ENCODE peak calls at places on chromosomes 12 and 14, in eight cellular contexts. W is CD8-positive, alpha-beta memory T cell; Z is HAP-1; S is foreskin keratinocyte; K is CD8-positive, alpha-beta T cell; T is cardiac muscle cell; D is ovary; X is naive thymus-derived CD4-positive, alpha-beta T cell. A is an unnamed sample.

GRCh38 chr12:5967645-5968415 is 22.8 kb upstream of the ANO2 start:
- DNase-seq in T (no peak), D (no peak), W (no peak), Z (no peak), K (no peak), S (no peak), X (no peak), A (no peak)

GRCh38 chr14:90533591-90534021 is 136.8 kb downstream of the CALM1 start:
- DNase-seq in T (no peak), D (no peak), W (no peak), S (no peak), X (no peak), K (no peak), Z (no peak), A (no peak)

GRCh38 chr12:94525951-94526350 is 66.3 kb upstream of the CEP83 start:
- DNase-seq in S (no peak), D (no peak), T (no peak), Z (no peak), W (no peak), K (no peak), X (no peak), A (no peak)

GRCh38 chr12:103727638-103728037 is 113.4 kb downstream of the NT5DC3 start:
- DNase-seq in D (no peak), S (no peak), X (no peak), W (no peak), Z (no peak), K (no peak), T (no peak), A (no peak)

GRCh38 chr12:50057000-50057841 is at the start of gene ASIC1:
- DNase-seq in T (peak; percentile 83), D (peak; percentile 79), K (peak; percentile 60), Z (peak; percentile 87), X (peak; percentile 72), S (peak; percentile 45), W (peak; percentile 35), A (peak; percentile 43)

GRCh38 chr14:64238049-64238448 is 56.1 kb downstream of the ESR2 start:
- DNase-seq in Z (no peak), K (no peak), S (no peak), X (no peak), W (no peak), D (no peak), T (no peak), A (no peak)

GRCh38 chr12:3771853-3772252 is 18.9 kb upstream of the CRACR2A start:
- DNase-seq in Z (no peak), X (no peak), S (no peak), T (no peak), W (no peak), D (no peak), K (no peak), A (no peak)

GRCh38 chr12:117111386-117112267 is 12.4 kb upstream of the TESC start:
- DNase-seq in Z (no peak), D (no peak), S (no peak), W (no peak), K (no peak), X (no peak), T (no peak), A (no peak)

GRCh38 chr12:48027183-48028002 is 23.1 kb upstream of the COL2A1 start:
- DNase-seq in D (no peak), S (no peak), X (no peak), W (no peak), Z (no peak), T (no peak), K (no peak), A (peak; percentile 62)

GRCh38 chr12:113727651-113728061 is 238.5 kb downstream of the RBM19 start:
- DNase-seq in X (no peak), W (no peak), T (no peak), S (peak; percentile 7), K (no peak), Z (no peak), D (no peak), A (no peak)

GRCh38 chr14:60249321-60250251 is 565 bp downstream of the PPM1A start:
- DNase-seq in X (peak; percentile 74), Z (peak; percentile 86), K (peak; percentile 58), D (peak; percentile 66), S (no peak), W (peak; percentile 45), T (peak; percentile 92), A (peak; percentile 76)

GRCh38 chr12:14958361-14959125 is 2.9 kb downstream of the ARHGDIB start:
- DNase-seq in T (no peak), K (peak; percentile 22), Z (no peak), X (no peak), D (no peak), W (peak; percentile 50), S (no peak), A (no peak)

GRCh38 chr12:127260531-127260930 is 1006.4 kb upstream of the TMEM132C start:
- DNase-seq in D (no peak), T (no peak), X (no peak), Z (no peak), S (no peak), W (no peak), K (no peak), A (no peak)

GRCh38 chr14:78152246-78153068 is 17.7 kb upstream of the NRXN3 start:
- DNase-seq in S (peak; percentile 40), X (no peak), W (no peak), D (no peak), Z (no peak), T (no peak), K (no peak), A (no peak)

GRCh38 chr12:40745386-40745785 is 53.1 kb downstream of the CNTN1 start:
- DNase-seq in T (no peak), Z (no peak), W (no peak), S (peak; percentile 15), D (no peak), K (no peak), X (no peak), A (no peak)

GRCh38 chr12:32488132-32488531 is 88.8 kb downstream of the FGD4 start:
- DNase-seq in W (no peak), T (no peak), X (no peak), Z (no peak), D (no peak), S (no peak), K (no peak), A (no peak)

GRCh38 chr12:57341275-57341990 is 89.4 kb downstream of the R3HDM2 start:
- DNase-seq in Z (no peak), D (peak; percentile 43), K (no peak), X (no peak), T (peak; percentile 30), S (peak; percentile 25), W (no peak), A (no peak)

DNA sequence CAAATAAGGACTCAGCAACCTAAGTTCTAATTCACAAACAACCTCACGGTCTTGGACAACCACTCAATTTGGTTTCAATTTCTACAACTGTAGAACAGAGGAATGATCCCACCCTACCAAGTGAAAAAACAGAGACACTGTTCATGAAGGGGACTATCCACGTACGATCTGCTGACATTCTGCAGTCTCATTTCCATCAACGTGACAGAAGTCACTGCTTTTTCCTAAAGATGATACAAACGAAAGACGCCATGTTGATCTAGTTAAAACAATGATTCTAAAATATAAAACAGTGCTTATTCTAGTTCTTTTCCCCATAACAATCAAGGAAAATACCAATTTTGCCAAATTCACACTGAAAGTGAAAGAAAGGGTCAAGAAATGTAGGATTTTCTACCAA is 38.1 kb downstream of the CORO1C start:
- DNase-seq in S (no peak), X (no peak), T (no peak), K (no peak), W (no peak), D (no peak), Z (no peak), A (no peak)
- H3K4me1 ChIP-seq in S (peaks cover 57% of the 10 kb centered on the region), X (peaks cover 28% of the 10 kb centered on the region), T (peaks cover 48% of the 10 kb centered on the region), K (peaks cover 36% of the 10 kb centered on the region), W (peaks cover 38% of the 10 kb centered on the region), D (peaks cover 24% of the 10 kb centered on the region), Z (peaks cover 61% of the 10 kb centered on the region), A (peaks cover 12% of the 10 kb centered on the region)

DNA sequence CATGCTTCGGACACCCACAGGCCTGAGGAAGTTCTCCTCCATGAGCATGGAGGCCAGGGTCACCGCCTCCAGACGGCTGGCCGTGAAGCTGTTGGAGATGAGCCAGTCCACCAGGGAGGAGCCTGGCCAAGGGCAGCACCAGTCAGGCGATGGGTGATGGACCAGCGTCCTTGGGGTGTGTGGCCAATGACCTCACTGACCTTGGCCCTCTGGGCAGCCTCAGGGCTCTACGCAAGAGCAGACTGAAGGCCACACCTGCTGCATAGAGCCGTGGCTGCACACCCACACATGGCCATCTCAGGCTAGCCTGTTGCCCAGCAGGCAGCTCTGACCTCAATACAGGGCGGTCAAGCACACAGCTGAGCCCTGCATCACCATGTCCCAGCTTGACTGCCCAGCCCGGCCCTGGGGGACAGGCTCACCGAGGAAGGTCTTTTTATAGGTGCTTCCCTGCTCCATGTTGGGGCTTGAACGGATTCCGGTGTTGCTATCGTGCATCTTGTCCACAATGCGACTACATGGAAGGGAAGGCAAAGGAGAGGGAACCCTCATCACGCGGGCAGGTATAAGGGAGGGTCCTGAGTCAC is 19.1 kb downstream of the PLEK2 start:
- DNase-seq in Z (no peak), X (no peak), S (no peak), D (no peak), W (no peak), T (no peak), K (no peak), A (no peak)
- H3K4me1 ChIP-seq in Z (no peaks in the 10 kb centered on the region), X (no peaks in the 10 kb centered on the region), S (no peaks in the 10 kb centered on the region), D (no peaks in the 10 kb centered on the region), W (no peaks in the 10 kb centered on the region), T (peaks cover 11% of the 10 kb centered on the region), K (no peaks in the 10 kb centered on the region), A (no peaks in the 10 kb centered on the region)

DNA sequence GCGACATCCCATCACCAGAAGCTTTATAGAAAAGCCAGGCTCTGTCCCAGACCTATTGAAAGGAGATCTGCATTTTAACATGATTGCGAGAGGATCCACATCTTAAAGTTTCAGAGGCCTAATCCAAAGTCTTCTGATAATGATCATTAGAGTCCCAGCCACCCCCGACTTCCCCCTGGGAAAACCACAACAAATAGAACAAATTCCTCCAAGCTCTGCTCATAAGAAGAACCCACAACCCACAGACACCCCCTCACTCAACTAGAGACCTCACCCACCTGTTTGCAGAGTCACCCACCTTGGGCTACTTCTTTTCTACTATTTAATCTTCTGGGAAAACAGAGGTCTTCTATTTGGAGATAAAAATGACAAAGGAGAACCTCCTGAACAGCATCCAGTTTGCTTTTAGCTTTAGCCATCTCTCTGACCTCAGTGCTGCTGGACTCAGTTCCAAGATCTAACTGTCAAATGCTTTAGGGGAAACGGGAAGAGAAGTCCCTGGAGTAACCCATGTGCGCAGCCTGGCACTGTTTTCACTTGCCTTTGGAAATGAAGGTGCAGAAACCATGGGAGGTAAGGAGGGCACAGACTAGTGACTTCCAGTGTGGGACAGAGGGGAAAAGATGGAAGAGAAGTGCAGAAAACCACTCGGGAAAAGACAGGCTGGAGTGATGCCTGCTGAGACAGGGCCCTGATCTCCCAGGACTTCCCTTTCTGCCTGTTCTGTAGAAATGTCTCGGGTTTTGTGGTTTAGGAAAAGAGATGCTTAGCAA is 124.9 kb upstream of the HIF1A start:
- DNase-seq in Z (no peak), T (no peak), D (no peak), X (peak; percentile 46), K (no peak), W (no peak), S (no peak), A (no peak)
- H3K4me1 ChIP-seq in Z (no peaks in the 10 kb centered on the region), T (peaks cover 33% of the 10 kb centered on the region), D (peaks cover 8% of the 10 kb centered on the region), X (no peaks in the 10 kb centered on the region), K (peaks cover 39% of the 10 kb centered on the region), W (peaks cover 44% of the 10 kb centered on the region), S (peaks cover 44% of the 10 kb centered on the region), A (peaks cover 9% of the 10 kb centered on the region)

DNA sequence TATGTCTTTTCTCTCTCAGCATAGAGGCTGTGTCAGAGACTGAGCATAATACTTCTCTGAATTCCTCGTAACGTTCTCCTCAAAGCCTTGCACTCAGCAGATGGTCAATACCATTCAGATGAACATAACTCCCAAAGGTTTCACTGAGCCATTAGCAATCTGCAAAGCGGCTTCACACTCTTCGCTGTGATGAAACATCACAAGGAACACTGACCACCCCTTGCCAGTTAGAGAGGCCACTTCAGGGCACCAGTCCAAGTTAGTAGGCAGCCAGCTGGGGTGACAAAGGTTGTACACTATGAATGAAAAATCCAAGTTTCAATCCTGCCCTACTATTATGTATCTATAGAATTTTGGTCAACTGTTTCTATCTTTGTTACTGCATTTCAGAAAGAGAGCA is 30.2 kb upstream of the STON2 start:
- DNase-seq in T (no peak), D (no peak), X (no peak), W (no peak), K (no peak), S (no peak), Z (no peak), A (no peak)
- H3K4me1 ChIP-seq in T (peaks cover 4% of the 10 kb centered on the region), D (peaks cover 10% of the 10 kb centered on the region), X (peaks cover 4% of the 10 kb centered on the region), W (peaks cover 4% of the 10 kb centered on the region), K (peaks cover 3% of the 10 kb centered on the region), S (peaks cover 29% of the 10 kb centered on the region), Z (peaks cover 10% of the 10 kb centered on the region), A (no peaks in the 10 kb centered on the region)

A was measured in small intestine.